ENCODE peak calls at places on chromosome 21, in eight cellular contexts. M is pulmonary artery endothelial cell; Y is endothelial cell; T is CD4-positive, alpha-beta T cell; F is left colon; X is hippocampal formation; B is endodermal cell; W is memory B cell. R is an unnamed sample.

GRCh38 chr21:42562816-42563215 is 49.2 kb downstream of the SLC37A1 start:
- DNase-seq in T (no peak), X (no peak), Y (no peak), F (peak; percentile 23), B (peak; percentile 28), W (no peak), M (no peak), R (no peak)

GRCh38 chr21:27104749-27105439 is 138.0 kb upstream of the ADAMTS5 start:
- DNase-seq in T (no peak), B (no peak), F (no peak), W (no peak), M (no peak), X (no peak), Y (no peak), R (no peak)

GRCh38 chr21:34141373-34141772 is 68.0 kb downstream of the MRPS6 start:
- DNase-seq in F (no peak), Y (no peak), B (no peak), W (no peak), M (no peak), X (no peak), T (no peak), R (no peak)

GRCh38 chr21:45448810-45449657 is 44.1 kb downstream of the COL18A1 start:
- DNase-seq in X (no peak), F (no peak), T (no peak), B (no peak), M (no peak), W (no peak), Y (no peak), R (no peak)

GRCh38 chr21:16942703-16943102 is 570.1 kb upstream of the CXADR start:
- DNase-seq in F (no peak), Y (peak; percentile 23), X (no peak), T (no peak), M (no peak), W (no peak), B (peak; percentile 72), R (no peak)

GRCh38 chr21:45640888-45641479 is 2.5 kb upstream of the PCBP3 start:
- DNase-seq in Y (peak; percentile 47), T (no peak), X (no peak), M (no peak), F (peak; percentile 63), B (peak; percentile 90), W (no peak), R (no peak)

GRCh38 chr21:23083242-23083641 is 2085.0 kb downstream of the NCAM2 start:
- DNase-seq in T (no peak), F (no peak), W (no peak), B (no peak), M (no peak), X (no peak), Y (no peak), R (no peak)

GRCh38 chr21:46079357-46080170 is 18.3 kb upstream of the COL6A2 start:
- DNase-seq in F (peak; percentile 28), X (no peak), M (no peak), Y (no peak), W (no peak), B (peak; percentile 42), T (no peak), R (no peak)

GRCh38 chr21:42672699-42673458 is 19.5 kb downstream of the PDE9A start:
- DNase-seq in Y (no peak), W (no peak), M (no peak), X (no peak), B (no peak), F (no peak), T (no peak), R (no peak)

GRCh38 chr21:43733529-43734071 is 14.7 kb downstream of the PDXK start:
- DNase-seq in Y (no peak), B (no peak), F (no peak), T (no peak), W (no peak), M (no peak), X (peak; percentile 23), R (no peak)

GRCh38 chr21:15442743-15443142 is 287.0 kb upstream of the USP25 start:
- DNase-seq in F (no peak), X (no peak), M (no peak), W (no peak), Y (no peak), B (no peak), T (no peak), R (no peak)

GRCh38 chr21:41133896-41134522 is 34.0 kb upstream of the BACE2 start:
- DNase-seq in T (no peak), W (no peak), M (no peak), F (no peak), B (peak; percentile 57), X (peak; percentile 18), Y (peak; percentile 30), R (no peak)

GRCh38 chr21:32537569-32537881 is 47.8 kb downstream of the TCP10L start:
- DNase-seq in M (no peak), X (no peak), F (no peak), T (no peak), Y (no peak), W (no peak), B (no peak), R (no peak)

GRCh38 chr21:27244796-27245195 is 277.9 kb upstream of the ADAMTS5 start:
- DNase-seq in Y (no peak), X (no peak), W (no peak), M (no peak), B (no peak), T (no peak), F (no peak), R (no peak)

GRCh38 chr21:41593784-41594138 is 85.8 kb upstream of the TMPRSS2 start:
- DNase-seq in W (no peak), F (no peak), X (no peak), M (no peak), B (no peak), T (no peak), Y (no peak), R (no peak)

GRCh38 chr21:42818328-42818749 is 61.0 kb downstream of the WDR4 start:
- DNase-seq in X (no peak), W (peak; percentile 63), T (peak; percentile 59), M (no peak), B (peak; percentile 82), Y (peak; percentile 61), F (no peak), R (peak; percentile 29)

GRCh38 chr21:38263493-38263892 is 6.7 kb downstream of the KCNJ15 start:
- DNase-seq in X (no peak), F (no peak), W (no peak), M (no peak), T (no peak), B (no peak), Y (no peak), R (no peak)

GRCh38 chr21:43370091-43370658 is 56.8 kb downstream of the SIK1 start:
- DNase-seq in M (no peak), T (no peak), Y (no peak), X (peak; percentile 21), W (no peak), B (no peak), F (no peak), R (no peak)

GRCh38 chr21:34202553-34203332 is 129.4 kb downstream of the MRPS6 start:
- DNase-seq in B (peak; percentile 86), T (no peak), X (no peak), M (no peak), W (no peak), Y (peak; percentile 34), F (no peak), R (no peak)

GRCh38 chr21:46559291-46559983 is 45.4 kb downstream of the S100B start:
- DNase-seq in M (no peak), B (no peak), F (no peak), X (no peak), T (peak; percentile 47), W (no peak), Y (peak; percentile 22), R (peak; percentile 67)

GRCh38 chr21:45430521-45431501 is 25.8 kb downstream of the COL18A1 start:
- DNase-seq in T (no peak), F (no peak), W (no peak), M (no peak), X (no peak), B (peak; percentile 93), Y (no peak), R (no peak)

GRCh38 chr21:42062543-42063022 is 8.5 kb upstream of the UMODL1 start:
- DNase-seq in M (no peak), T (peak; percentile 89), B (no peak), F (peak; percentile 71), X (no peak), W (peak; percentile 78), Y (no peak), R (peak; percentile 86)

GRCh38 chr21:46518983-46519583 is 60.4 kb downstream of the DIP2A start:
- DNase-seq in Y (no peak), W (no peak), X (no peak), M (no peak), F (no peak), B (no peak), T (no peak), R (no peak)

GRCh38 chr21:43903451-43904091 is 38.5 kb downstream of the AGPAT3 start:
- DNase-seq in F (no peak), W (no peak), B (no peak), M (no peak), X (no peak), Y (no peak), T (no peak), R (no peak)

GRCh38 chr21:45074818-45075605 is 632 bp downstream of the ADARB1 start:
- DNase-seq in Y (peak; percentile 29), T (no peak), W (peak; percentile 42), F (no peak), M (no peak), B (peak; percentile 83), X (no peak), R (peak; percentile 35)

GRCh38 chr21:41161428-41161827 is 6.5 kb upstream of the BACE2 start:
- DNase-seq in Y (no peak), X (no peak), W (no peak), T (no peak), B (no peak), F (no peak), M (no peak), R (no peak)

GRCh38 chr21:45923146-45923545 is 58.4 kb upstream of the COL6A1 start:
- DNase-seq in W (peak; percentile 42), B (peak; percentile 93), X (peak; percentile 57), F (no peak), T (peak; percentile 58), Y (peak; percentile 80), M (peak; percentile 7), R (peak; percentile 47)

GRCh38 chr21:34158866-34159616 is 85.7 kb downstream of the MRPS6 start:
- DNase-seq in F (no peak), Y (no peak), W (no peak), T (no peak), B (no peak), M (no peak), X (no peak), R (no peak)

GRCh38 chr21:17921579-17922530 is 102.7 kb upstream of the C21orf91 start:
- DNase-seq in B (no peak), W (no peak), X (no peak), F (no peak), M (no peak), T (no peak), Y (no peak), R (no peak)

GRCh38 chr21:23939369-23940065 is 1667.8 kb downstream of the MRPL39 start:
- DNase-seq in W (no peak), F (no peak), X (no peak), B (no peak), M (no peak), T (no peak), Y (no peak), R (no peak)

R was measured in T-helper 1 cell.